ENCODE peak calls at places on chromosome 17, in six cellular contexts. R is A549, G is K562, I is GM12878, K is endothelial cell of umbilical vein, L is HepG2. D is an unnamed sample.

GRCh38 chr17:27667656-27668487 is 36.9 kb downstream of the LGALS9 start:
- DNase-seq in G (no peak), I (no peak), R (no peak), K (no peak), L (no peak), D (no peak)

GRCh38 chr17:75854881-75855309 is 240 bp downstream of the WBP2 start:
- DNase-seq in G (no peak), I (no peak), R (no peak), L (no peak), K (no peak), D (no peak)

GRCh38 chr17:63647936-63648335 is 25.7 kb downstream of the MAP3K3 start:
- DNase-seq in K (no peak), L (no peak), G (no peak), I (no peak), R (no peak), D (no peak)

GRCh38 chr17:48505788-48506187 is 25.0 kb downstream of the HOXB1 start:
- DNase-seq in R (peak), G (peak), I (peak), L (peak), K (peak), D (peak)

GRCh38 chr17:50047083-50047482 is 8.8 kb upstream of the ITGA3 start:
- DNase-seq in R (no peak), I (no peak), G (no peak), K (no peak), L (no peak), D (no peak)

GRCh38 chr17:20281860-20282259 is 185.5 kb downstream of the LGALS9B start:
- DNase-seq in G (no peak), K (no peak), L (no peak), R (no peak), I (no peak), D (peak)

GRCh38 chr17:62627219-62627903 is at the start of gene MRC2:
- DNase-seq in R (peak), K (peak), G (peak), I (no peak), L (no peak), D (peak)

GRCh38 chr17:54844262-54844661 is 56.4 kb upstream of the TOM1L1 start:
- DNase-seq in G (no peak), K (no peak), I (no peak), R (no peak), L (no peak), D (no peak)

GRCh38 chr17:1376061-1376460 is 24.0 kb downstream of the YWHAE start:
- DNase-seq in K (no peak), G (no peak), L (no peak), R (no peak), I (no peak), D (no peak)

GRCh38 chr17:19757536-19758180 is 9.6 kb upstream of the ALDH3A1 start:
- DNase-seq in G (no peak), R (no peak), I (no peak), L (no peak), K (no peak), D (no peak)

GRCh38 chr17:73635101-73635767 is 9.0 kb downstream of the SDK2 start:
- DNase-seq in G (no peak), I (no peak), R (no peak), K (no peak), L (no peak), D (no peak)

GRCh38 chr17:3557768-3558583 is at the start of gene TRPV3:
- DNase-seq in K (no peak), L (no peak), R (no peak), I (peak), G (peak), D (no peak)

GRCh38 chr17:45836047-45837044 is 8.3 kb upstream of the SPPL2C start:
- DNase-seq in K (no peak), G (no peak), I (no peak), L (no peak), R (no peak), D (peak)

GRCh38 chr17:63774141-63774981 is at the start of gene DDX42:
- DNase-seq in K (peak), I (no peak), L (peak), G (peak), R (peak), D (no peak)

GRCh38 chr17:30812218-30813177 is 12.0 kb downstream of the CRLF3 start:
- DNase-seq in I (no peak), K (no peak), R (no peak), L (no peak), G (no peak), D (no peak)

GRCh38 chr17:6107791-6108190 is 37.6 kb downstream of the WSCD1 start:
- DNase-seq in R (no peak), L (no peak), I (no peak), K (no peak), G (no peak), D (no peak)

GRCh38 chr17:72116692-72117469 is 3.9 kb upstream of the SOX9 start:
- DNase-seq in K (no peak), L (no peak), G (no peak), R (no peak), I (no peak), D (no peak)

GRCh38 chr17:17661134-17661533 is 20.1 kb upstream of the RAI1 start:
- DNase-seq in K (no peak), L (peak), G (no peak), R (no peak), I (no peak), D (no peak)

GRCh38 chr17:49003557-49004511 is 6.6 kb downstream of the IGF2BP1 start:
- DNase-seq in R (no peak), I (no peak), L (no peak), K (peak), G (peak), D (no peak)

DNA sequence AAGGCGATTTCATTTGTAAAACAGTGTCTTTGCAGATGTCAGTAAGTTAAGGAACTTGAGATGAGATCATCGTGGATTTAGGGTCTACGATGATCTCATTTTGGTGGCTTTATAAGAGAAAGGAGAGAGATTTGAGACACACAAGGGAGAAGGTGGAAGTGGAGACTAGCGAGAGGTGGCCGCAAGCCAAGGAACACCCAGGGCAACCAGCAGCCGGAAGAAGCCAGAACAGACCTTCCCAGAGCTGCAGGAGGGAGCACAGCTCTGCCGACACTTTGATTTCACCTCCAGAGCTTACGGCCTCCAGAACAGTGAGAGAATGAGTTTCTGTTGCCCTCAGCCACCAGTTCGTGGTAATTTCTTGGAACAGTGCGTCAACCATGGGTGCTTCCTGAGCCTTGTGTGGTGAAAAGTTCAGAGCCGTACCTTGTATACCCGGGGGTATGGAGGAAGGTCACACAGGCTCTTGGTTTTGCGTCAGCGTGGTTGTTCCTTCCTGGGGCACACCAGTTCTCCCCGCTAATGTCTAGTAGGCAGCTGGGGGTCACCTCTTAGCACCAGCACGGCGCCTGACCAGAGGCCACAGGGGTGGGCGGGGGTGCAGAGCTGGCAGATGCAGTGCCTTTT is 12.9 kb upstream of the SEC14L1 start:
- DNase-seq in L (no peak), G (peak), I (no peak), R (no peak), K (no peak), D (no peak)
- H3K4me3 ChIP-seq in L (no peak), G (no peak), I (no peak), R (no peak), K (no peak), D (no peak)

GRCh38 chr17:15920758-15921239 is 24.1 kb upstream of the ADORA2B start:
- DNase-seq in K (no peak), R (peak), I (no peak), G (peak), L (peak), D (peak)
- TF ChIP-seq MYC in K (no peak), R (peak), I (no peak), G (no peak), L (no peak), D (no peak)

DNA sequence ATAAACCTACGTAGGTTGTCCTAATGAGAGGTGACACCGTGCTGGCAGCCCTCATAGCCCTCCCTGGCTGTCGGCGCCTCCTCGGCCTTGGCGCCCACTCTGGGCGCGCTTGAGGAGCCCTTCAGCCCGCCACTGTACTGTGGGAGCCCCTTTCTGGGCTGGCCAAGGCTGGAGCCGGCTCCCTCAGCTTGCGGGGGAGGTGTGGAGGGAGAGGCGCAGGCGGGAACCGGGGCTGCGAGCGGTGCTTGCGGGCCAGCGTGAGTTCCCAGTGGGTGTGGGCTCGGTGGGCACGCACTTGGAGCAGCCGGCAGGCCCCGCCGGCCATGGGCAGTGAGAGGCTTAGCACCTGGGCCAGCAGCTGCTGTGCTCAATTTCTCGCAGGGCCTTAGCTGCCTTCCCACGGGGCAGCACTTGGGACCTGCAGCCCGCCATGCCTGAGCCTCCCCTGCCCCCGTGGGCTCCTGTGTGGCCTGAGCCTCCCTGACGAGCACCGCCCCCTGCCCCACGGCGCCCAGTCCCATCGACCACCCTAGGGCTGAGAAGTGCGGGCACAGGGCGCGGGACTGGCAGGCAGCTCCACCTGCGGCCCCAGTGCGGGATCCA is 40.1 kb upstream of the AMZ2 start:
- DNase-seq in R (no peak), G (no peak), I (no peak), L (no peak), K (no peak), D (no peak)
- H3K4me3 ChIP-seq in R (no peak), G (no peak), I (no peak), L (no peak), K (no peak), D (no peak)

DNA sequence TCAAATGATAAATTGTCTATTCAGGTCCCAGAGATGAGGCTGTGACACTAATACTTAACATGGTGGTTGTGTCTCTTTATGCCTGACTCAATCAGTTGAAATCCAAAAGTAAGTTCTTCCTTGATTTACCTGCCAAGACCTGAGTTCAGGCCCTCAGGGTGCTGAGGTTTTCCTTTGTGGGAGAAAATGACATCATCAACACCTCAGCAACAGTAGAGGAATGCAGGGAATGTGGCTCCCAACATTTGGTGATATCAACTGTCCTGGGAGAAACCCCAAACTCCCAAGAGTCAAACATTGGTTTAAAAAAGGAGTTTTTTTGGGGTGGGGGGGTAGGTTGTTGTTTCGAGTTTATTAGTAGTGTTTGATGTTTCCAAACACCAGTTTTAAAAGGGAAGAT is 14.7 kb downstream of the RNF43 start:
- DNase-seq in L (no peak), G (no peak), R (no peak), K (no peak), I (no peak), D (no peak)
- TF ChIP-seq MYC in L (no peak), G (no peak), R (no peak), K (no peak), I (no peak), D (no peak)

GRCh38 chr17:29180051-29180787 is at the start of gene MYO18A:
- DNase-seq in G (peak), I (no peak), K (peak), R (peak), L (peak), D (peak)

GRCh38 chr17:29179232-29180036 is 764 bp downstream of the MYO18A start:
- DNase-seq in L (peak), G (peak), I (no peak), R (peak), K (peak), D (no peak)

GRCh38 chr17:29178750-29179231 is 1.4 kb downstream of the MYO18A start:
- DNase-seq in G (no peak), I (no peak), R (peak), L (peak), K (no peak), D (no peak)

GRCh38 chr17:29181226-29181625 is 1.0 kb upstream of the MYO18A start:
- DNase-seq in G (no peak), R (no peak), L (no peak), I (no peak), K (no peak), D (no peak)

DNA sequence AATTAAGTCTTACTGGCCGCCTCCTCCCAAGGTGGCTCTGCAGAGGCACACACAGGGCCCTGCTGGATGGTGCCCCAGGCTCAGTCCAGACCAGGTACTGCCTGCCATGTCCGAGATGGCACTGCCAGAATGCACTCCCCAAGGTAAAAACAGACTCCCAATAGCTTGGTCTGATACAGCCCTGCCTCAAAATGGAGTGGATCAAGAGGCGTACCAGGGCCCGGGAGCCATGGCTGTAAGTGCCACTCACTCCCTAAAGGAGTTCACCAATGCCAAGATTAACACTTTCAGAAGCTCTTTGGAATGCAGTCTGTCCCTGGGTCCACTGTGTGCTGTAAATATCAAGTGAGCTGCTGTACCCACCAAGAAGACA is 576 bp upstream of the MYO18A start:
- DNase-seq in G (no peak), R (no peak), L (no peak), K (no peak), I (no peak), D (no peak)
- H3K4me3 ChIP-seq in G (peak), R (peak), L (peak), K (peak), I (peak), D (peak)

GRCh38 chr17:40203131-40203530 is 16.0 kb upstream of the WIPF2 start:
- DNase-seq in L (no peak), R (no peak), G (no peak), I (no peak), K (peak), D (peak)
- TF ChIP-seq MYC in L (no peak), R (no peak), G (no peak), I (no peak), K (no peak), D (no peak)

GRCh38 chr17:35374766-35375344 is 1.4 kb upstream of the SLFN11 start:
- DNase-seq in G (no peak), R (no peak), K (peak), L (no peak), I (peak), D (no peak)
- H3K4me3 ChIP-seq in G (no peak), R (peak), K (peak), L (peak), I (peak), D (peak)

D was measured in NB4.